ENCODE peak calls at places on chromosomes 1 and 21, in five cellular contexts. S is heart right ventricle, Q is adrenal gland, I is skeletal muscle cell, C is breast epithelium. T is an unnamed sample.

GRCh38 chr1:161887724-161888287 is 121.7 kb downstream of the ATF6 start:
- DNase-seq in Q (no peak), I (peak), S (no peak), C (no peak), T (no peak)

GRCh38 chr1:193031431-193031830 is 27.7 kb downstream of the UCHL5 start:
- DNase-seq in S (no peak), C (no peak), Q (no peak), I (no peak), T (no peak)

GRCh38 chr21:40555129-40555528 is 291.8 kb downstream of the DSCAM start:
- DNase-seq in S (no peak), Q (no peak), I (no peak), C (no peak), T (no peak)

GRCh38 chr1:100100202-100100601 is 32.5 kb downstream of the SASS6 start:
- DNase-seq in S (no peak), C (no peak), I (no peak), Q (no peak), T (no peak)

GRCh38 chr1:145956776-145957442 is 908 bp downstream of the LIX1L start:
- DNase-seq in S (peak), Q (peak), C (no peak), I (no peak), T (no peak)

GRCh38 chr1:77543822-77544448 is 138.5 kb downstream of the ZZZ3 start:
- DNase-seq in Q (no peak), C (no peak), S (no peak), I (no peak), T (no peak)

GRCh38 chr1:186864296-186864695 is 35.5 kb downstream of the PLA2G4A start:
- DNase-seq in S (no peak), Q (no peak), C (no peak), I (no peak), T (no peak)

GRCh38 chr1:48943393-48943792 is 166.7 kb upstream of the BEND5 start:
- DNase-seq in S (no peak), C (no peak), Q (no peak), I (peak), T (no peak)

GRCh38 chr1:5856246-5856815 is 135.9 kb downstream of the NPHP4 start:
- DNase-seq in I (no peak), C (no peak), S (no peak), Q (peak), T (no peak)

GRCh38 chr1:59081181-59081580 is 215.7 kb upstream of the FGGY start:
- DNase-seq in S (no peak), C (no peak), I (no peak), Q (no peak), T (no peak)

GRCh38 chr1:29237906-29238600 is 1.7 kb downstream of the PTPRU start:
- DNase-seq in Q (peak), C (peak), I (no peak), S (no peak), T (no peak)

GRCh38 chr1:231211005-231211857 is 29.8 kb upstream of the GNPAT start:
- DNase-seq in Q (peak), C (peak), S (peak), I (peak), T (peak)

GRCh38 chr1:201656670-201657032 is 117.7 kb downstream of the NAV1 start:
- DNase-seq in C (no peak), Q (no peak), I (peak), S (no peak), T (no peak)

GRCh38 chr1:183025782-183026774 is 2.9 kb downstream of the LAMC1 start:
- DNase-seq in C (no peak), I (no peak), Q (no peak), S (no peak), T (no peak)

GRCh38 chr1:224539971-224540370 is 76.1 kb upstream of the CNIH3 start:
- DNase-seq in I (no peak), Q (no peak), S (no peak), C (no peak), T (peak)

GRCh38 chr1:23555949-23556640 is 3.2 kb downstream of the ID3 start:
- DNase-seq in S (no peak), C (no peak), Q (peak), I (peak), T (no peak)

GRCh38 chr1:23557471-23558124 is 1.7 kb downstream of the ID3 start:
- DNase-seq in S (no peak), C (no peak), I (no peak), Q (no peak), T (no peak)

GRCh38 chr1:23558140-23558871 is 995 bp downstream of the ID3 start:
- DNase-seq in I (no peak), S (peak), Q (no peak), C (no peak), T (no peak)

GRCh38 chr1:23555225-23555801 is 4.0 kb downstream of the ID3 start:
- DNase-seq in C (no peak), Q (no peak), S (peak), I (no peak), T (no peak)

DNA sequence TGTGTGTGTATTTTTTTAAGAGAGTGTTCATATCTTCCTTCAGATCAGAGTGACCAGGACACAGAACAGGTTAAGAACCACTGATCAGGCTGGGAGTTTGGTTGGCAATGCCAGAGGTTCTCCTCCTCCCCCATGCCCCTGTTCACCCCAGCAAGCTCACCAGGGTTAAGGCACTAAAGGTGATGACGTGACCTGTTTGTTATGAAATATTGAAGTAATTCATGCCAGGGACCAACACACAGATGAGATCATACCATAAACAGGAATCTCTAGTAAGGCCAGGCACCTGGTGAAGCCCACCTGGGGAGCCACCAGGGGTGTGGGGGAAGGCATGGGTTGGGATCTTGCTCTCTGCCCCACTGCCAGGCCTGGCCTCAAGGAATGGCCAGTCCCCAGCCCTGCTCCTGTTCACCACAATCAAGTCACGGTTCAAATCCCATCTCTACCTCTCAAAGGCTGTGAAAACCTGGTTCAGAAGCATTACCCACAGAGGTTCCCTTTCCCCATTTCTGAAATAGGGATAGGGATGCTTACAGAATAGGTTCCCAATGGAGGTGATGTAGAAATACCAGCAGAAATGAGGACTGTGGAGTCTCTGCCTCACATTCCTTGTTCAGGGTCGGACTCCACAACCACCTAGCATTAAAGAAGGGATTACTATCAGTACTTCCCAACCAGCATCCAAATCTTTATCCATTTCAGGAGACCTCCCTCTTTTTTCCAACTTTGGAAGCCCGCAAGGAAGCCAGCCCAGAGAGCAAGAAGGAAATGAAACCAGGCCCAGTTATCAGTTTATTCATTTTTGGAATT is 2.4 kb downstream of the ID3 start:
- DNase-seq in Q (no peak), I (no peak), S (no peak), C (no peak), T (no peak)
- H3K4me3 ChIP-seq in Q (no peak), I (peak), S (peak), C (peak), T (peak)

DNA sequence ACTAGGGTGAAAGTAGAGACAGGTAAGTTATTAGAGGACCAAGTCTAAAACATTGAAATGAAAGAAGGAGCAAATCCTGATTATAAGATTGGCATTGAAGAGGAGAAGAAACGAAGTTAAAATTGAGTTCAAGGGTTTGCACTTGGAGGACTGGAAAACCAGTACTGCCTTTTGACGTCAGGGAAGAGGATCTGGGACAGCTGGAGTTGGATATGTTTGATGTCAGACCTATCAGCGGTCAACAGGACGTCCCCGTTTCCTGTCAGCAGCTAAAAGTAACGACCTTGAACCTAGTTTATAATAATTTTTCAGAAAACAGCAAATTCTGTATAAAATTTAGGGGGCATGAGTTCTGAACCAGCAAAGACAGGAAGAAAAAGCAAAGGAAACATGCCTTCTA is 1.2 kb upstream of the NID1 start:
- DNase-seq in C (no peak), I (no peak), S (peak), Q (peak), T (no peak)
- H3K4me3 ChIP-seq in C (peak), I (no peak), S (peak), Q (no peak), T (no peak)

GRCh38 chr1:103107696-103108524 is at the start of gene COL11A1:
- DNase-seq in C (no peak), I (no peak), S (no peak), Q (no peak), T (no peak)
- H3K4me3 ChIP-seq in C (peak), I (peak), S (peak), Q (no peak), T (no peak)

GRCh38 chr1:246569248-246570238 is 3.3 kb downstream of the CNST start:
- DNase-seq in I (no peak), Q (no peak), S (no peak), C (no peak), T (no peak)
- H3K4me3 ChIP-seq in I (no peak), Q (no peak), S (no peak), C (no peak), T (no peak)

GRCh38 chr1:226937940-226938725 is 2.0 kb upstream of the COQ8A start:
- DNase-seq in C (no peak), Q (no peak), S (no peak), I (no peak), T (no peak)

GRCh38 chr1:226940806-226941067 is 643 bp downstream of the COQ8A start:
- DNase-seq in S (no peak), Q (no peak), C (no peak), I (no peak), T (no peak)

GRCh38 chr1:226938903-226939438 is 1.1 kb upstream of the COQ8A start:
- DNase-seq in I (no peak), C (no peak), S (no peak), Q (no peak), T (peak)

GRCh38 chr1:226939439-226940028 is 560 bp upstream of the COQ8A start:
- DNase-seq in S (peak), I (no peak), Q (peak), C (peak), T (no peak)

GRCh38 chr1:226940029-226940805 is at the start of gene COQ8A:
- DNase-seq in C (peak), S (peak), I (peak), Q (peak), T (peak)
- H3K4me3 ChIP-seq in C (peak), S (peak), I (peak), Q (peak), T (peak)

DNA sequence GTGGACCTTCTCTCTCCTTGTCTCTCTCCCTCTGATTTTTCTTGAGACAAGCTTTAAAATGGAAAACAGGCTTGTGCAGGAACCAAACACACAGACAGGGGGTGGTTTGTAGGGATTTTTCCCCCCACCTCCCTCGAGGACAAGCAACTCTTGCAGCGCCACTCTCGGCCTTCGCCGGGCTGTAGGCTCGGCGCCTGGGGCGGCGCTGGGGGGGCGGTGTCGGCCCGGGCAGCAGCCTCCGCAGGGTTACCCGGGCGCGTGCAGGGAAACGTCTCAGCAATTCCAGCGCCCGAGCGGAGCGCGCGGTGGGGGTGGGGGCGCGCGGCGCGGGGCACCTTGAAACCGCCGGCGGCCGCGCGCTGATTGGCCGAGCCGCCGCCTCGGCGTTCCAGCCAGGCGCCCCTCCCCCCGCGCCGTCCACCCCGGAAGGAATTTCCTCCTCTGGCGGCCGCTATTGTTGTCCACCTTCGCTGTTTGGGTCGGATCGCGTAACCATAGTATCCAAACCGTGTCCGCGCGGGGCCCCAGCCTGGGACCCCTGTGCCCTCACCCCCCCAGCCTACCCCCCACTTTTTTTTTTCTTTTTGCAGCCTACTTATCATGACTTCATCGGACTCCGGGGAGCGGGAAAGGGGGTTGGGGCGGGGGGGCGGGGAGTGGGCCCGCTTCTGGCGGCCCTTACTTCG is 59.8 kb upstream of the ACOT11 start:
- DNase-seq in C (peak), S (peak), Q (peak), I (peak), T (no peak)
- H3K4me3 ChIP-seq in C (peak), S (peak), Q (no peak), I (peak), T (peak)

T was measured in Jurkat, Clone E6-1.